ENCODE peak calls at places on chromosomes 16 and 17, in seven cellular contexts. K, R, D, X, A, Q and B are unnamed samples.

GRCh38 chr17:28347261-28347891 is 10.0 kb downstream of the POLDIP2 start:
- DNase-seq in K (no peak), R (no peak), D (no peak), X (no peak), A (peak; percentile 50), Q (peak; percentile 69), B (no peak)

GRCh38 chr16:84144301-84144858 is 597 bp downstream of the HSDL1 start:
- DNase-seq in K (peak; percentile 33), R (peak; percentile 48), D (peak; percentile 33), X (no peak), A (peak; percentile 30), Q (no peak), B (no peak)

GRCh38 chr16:1123525-1124230 is 27.6 kb upstream of the C1QTNF8 start:
- DNase-seq in K (no peak), R (no peak), D (no peak), X (no peak), A (no peak), Q (no peak), B (no peak)

GRCh38 chr17:40461036-40461721 is 17.9 kb downstream of the IGFBP4 start:
- DNase-seq in K (no peak), R (no peak), D (no peak), X (no peak), A (no peak), Q (no peak), B (no peak)

GRCh38 chr17:42969006-42969581 is 4.8 kb upstream of the AARSD1 start:
- DNase-seq in K (no peak), R (no peak), D (no peak), X (no peak), A (no peak), Q (no peak), B (no peak)

GRCh38 chr16:87698676-87699179 is 67.1 kb downstream of the KLHDC4 start:
- DNase-seq in K (peak; percentile 65), R (no peak), D (no peak), X (no peak), A (no peak), Q (no peak), B (no peak)

GRCh38 chr17:29566473-29567361 is at the start of gene ABHD15:
- DNase-seq in K (peak; percentile 63), R (peak; percentile 79), D (peak; percentile 84), X (peak; percentile 80), A (peak; percentile 79), Q (no peak), B (no peak)

GRCh38 chr17:70539172-70539924 is 370.0 kb downstream of the KCNJ2 start:
- DNase-seq in K (no peak), R (no peak), D (no peak), X (no peak), A (no peak), Q (no peak), B (no peak)

GRCh38 chr17:60792250-60792898 is 114.7 kb downstream of the BCAS3 start:
- DNase-seq in K (no peak), R (no peak), D (no peak), X (no peak), A (no peak), Q (no peak), B (no peak)

GRCh38 chr17:54435966-54436365 is 464.7 kb upstream of the TOM1L1 start:
- DNase-seq in K (no peak), R (no peak), D (no peak), X (no peak), A (no peak), Q (no peak), B (no peak)

GRCh38 chr17:2025622-2026309 is 632 bp upstream of the RTN4RL1 start:
- DNase-seq in K (no peak), R (peak; percentile 56), D (peak; percentile 81), X (peak; percentile 84), A (peak; percentile 81), Q (peak; percentile 52), B (no peak)

GRCh38 chr17:64107517-64108235 is 22.3 kb downstream of the ERN1 start:
- DNase-seq in K (no peak), R (no peak), D (no peak), X (no peak), A (no peak), Q (no peak), B (no peak)

GRCh38 chr17:64741038-64741641 is 79.0 kb upstream of the SMURF2 start:
- DNase-seq in K (no peak), R (peak; percentile 90), D (no peak), X (peak; percentile 65), A (peak; percentile 50), Q (no peak), B (no peak)

GRCh38 chr16:10753670-10754069 is 10.0 kb downstream of the NUBP1 start:
- DNase-seq in K (no peak), R (no peak), D (no peak), X (no peak), A (no peak), Q (no peak), B (no peak)

GRCh38 chr17:42792545-42792944 is 6.0 kb downstream of the COA3 start:
- DNase-seq in K (no peak), R (no peak), D (no peak), X (no peak), A (no peak), Q (no peak), B (no peak)

GRCh38 chr16:80931985-80932720 is 74.5 kb downstream of the CMC2 start:
- DNase-seq in K (peak; percentile 35), R (peak; percentile 59), D (peak; percentile 41), X (peak; percentile 64), A (peak; percentile 59), Q (peak; percentile 37), B (peak; percentile 91)

GRCh38 chr16:73166394-73166971 is 118.6 kb upstream of the ZFHX3 start:
- DNase-seq in K (no peak), R (no peak), D (no peak), X (no peak), A (no peak), Q (no peak), B (no peak)

GRCh38 chr17:82734987-82735866 is at the start of gene FN3K:
- DNase-seq in K (no peak), R (peak; percentile 64), D (peak; percentile 73), X (peak; percentile 78), A (peak; percentile 74), Q (no peak), B (no peak)

GRCh38 chr17:63444457-63444856 is 1.6 kb downstream of the CYB561 start:
- DNase-seq in K (no peak), R (no peak), D (no peak), X (no peak), A (no peak), Q (no peak), B (no peak)

GRCh38 chr17:58572846-58573245 is 58.4 kb upstream of the MTMR4 start:
- DNase-seq in K (no peak), R (no peak), D (no peak), X (no peak), A (no peak), Q (no peak), B (no peak)

GRCh38 chr16:2039286-2040030 is 8.2 kb downstream of the NTHL1 start:
- DNase-seq in K (no peak), R (no peak), D (peak; percentile 72), X (peak; percentile 79), A (peak; percentile 83), Q (peak; percentile 64), B (no peak)

GRCh38 chr17:73802871-73803270 is 158.6 kb upstream of the SDK2 start:
- DNase-seq in K (no peak), R (no peak), D (no peak), X (no peak), A (no peak), Q (no peak), B (no peak)

GRCh38 chr17:73802314-73802713 is 158.1 kb upstream of the SDK2 start:
- DNase-seq in K (no peak), R (no peak), D (no peak), X (no peak), A (no peak), Q (no peak), B (no peak)

GRCh38 chr17:73800893-73801292 is 156.6 kb upstream of the SDK2 start:
- DNase-seq in K (no peak), R (no peak), D (no peak), X (no peak), A (no peak), Q (no peak), B (no peak)

GRCh38 chr17:73799781-73800627 is 155.8 kb upstream of the SDK2 start:
- DNase-seq in K (no peak), R (no peak), D (no peak), X (no peak), A (no peak), Q (no peak), B (no peak)

GRCh38 chr17:73801455-73802100 is 157.3 kb upstream of the SDK2 start:
- DNase-seq in K (no peak), R (no peak), D (no peak), X (no peak), A (no peak), Q (no peak), B (no peak)
- TF ChIP-seq POLR2AphosphoS5 in K (no peak), R (no peak), D (no peak), X (no peak), A (no peak), Q (no peak), B (no peak)

GRCh38 chr16:24999856-25000447 is 15.2 kb downstream of the ARHGAP17 start:
- DNase-seq in K (no peak), R (no peak), D (no peak), X (no peak), A (peak; percentile 34), Q (no peak), B (no peak)
- TF ChIP-seq POLR2AphosphoS5 in K (no peak), R (no peak), D (no peak), X (no peak), A (no peak), Q (no peak), B (no peak)

DNA sequence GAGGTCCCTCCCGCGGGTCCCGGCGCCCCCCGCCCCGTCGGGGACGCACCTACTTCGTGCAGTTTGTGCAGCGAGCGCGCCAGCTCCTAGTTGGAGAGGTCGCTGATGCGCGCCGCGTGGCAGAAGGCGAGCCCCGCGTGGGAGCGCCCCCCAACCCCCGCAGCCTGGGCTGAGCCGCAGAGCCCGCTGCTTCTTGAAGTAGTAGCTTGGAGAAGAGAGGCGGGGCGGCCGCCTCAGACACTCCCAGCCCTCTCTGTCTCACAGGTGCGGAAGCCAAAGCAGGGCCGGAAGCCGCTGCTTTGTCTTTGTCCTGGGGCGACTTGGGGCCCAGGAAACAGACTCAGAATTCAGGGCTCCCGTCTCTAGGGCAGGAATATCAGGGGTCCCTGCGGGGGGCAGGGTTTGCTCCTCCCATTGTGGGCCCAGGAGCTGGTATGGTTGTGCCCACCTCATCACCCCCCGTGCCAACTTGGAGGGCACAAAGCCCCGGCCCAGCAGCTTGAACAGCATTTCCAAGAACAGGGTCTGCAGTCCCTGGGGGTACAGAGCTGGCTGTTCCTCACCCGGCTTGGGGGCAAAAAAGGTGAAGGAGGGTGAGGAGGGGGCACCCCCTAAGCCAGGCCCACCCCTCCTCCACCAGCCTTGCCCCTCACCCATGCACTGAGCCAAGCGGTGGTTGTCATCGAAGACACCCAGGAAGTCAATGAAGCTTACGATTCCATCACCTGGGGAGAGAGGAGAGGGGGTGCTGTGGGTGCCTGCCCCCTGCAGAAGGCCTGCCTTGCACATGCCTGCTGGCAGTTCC is 13.6 kb downstream of the SPATA32 start:
- DNase-seq in K (peak; percentile 95), R (no peak), D (peak; percentile 83), X (no peak), A (peak; percentile 76), Q (peak; percentile 66), B (no peak)
- TF ChIP-seq POLR2AphosphoS5 in K (peak; percentile 26), R (no peak), D (no peak), X (no peak), A (no peak), Q (no peak), B (no peak)

DNA sequence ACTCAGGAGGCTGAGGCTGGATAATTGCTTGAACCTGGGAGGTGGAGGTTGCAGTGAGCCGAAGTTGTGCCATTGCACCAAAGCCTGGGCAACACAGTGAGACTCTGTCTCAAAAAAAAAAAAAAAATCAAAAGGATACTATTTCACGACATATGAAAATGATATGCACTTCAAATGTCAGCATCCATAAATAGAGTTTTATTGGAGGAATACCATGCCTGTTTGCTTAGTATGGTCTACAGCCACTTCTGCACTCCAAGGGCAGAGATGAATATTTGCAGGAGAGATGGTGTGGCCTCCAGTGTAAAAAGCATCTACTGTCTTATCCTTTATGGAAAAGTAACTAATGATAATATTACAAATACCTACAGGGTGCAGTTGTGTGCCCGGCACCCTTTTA is 27.2 kb downstream of the ABCC6 start:
- DNase-seq in K (no peak), R (no peak), D (no peak), X (no peak), A (no peak), Q (no peak), B (no peak)
- TF ChIP-seq POLR2AphosphoS5 in K (no peak), R (no peak), D (no peak), X (no peak), A (no peak), Q (no peak), B (no peak)